ENCODE peak calls at places on chromosomes 6 and 20, in eight cellular contexts. W, V, G, J, X, S, D and Q are unnamed samples.

GRCh38 chr6:139903411-139904157 is 529.1 kb upstream of the CITED2 start:
- DNase-seq in W (no peak), V (no peak), G (peak), J (no peak), X (no peak), S (no peak), D (no peak), Q (peak)

GRCh38 chr20:57498425-57499400 is 26.2 kb downstream of the CTCFL start:
- DNase-seq in W (no peak), V (peak), G (peak), J (peak), X (no peak), S (no peak), D (no peak), Q (no peak)

GRCh38 chr20:47792021-47792618 is 6.8 kb upstream of the SULF2 start:
- DNase-seq in W (no peak), V (peak), G (peak), J (peak), X (peak), S (peak), D (no peak), Q (no peak)

GRCh38 chr6:5590187-5590586 is 328.9 kb downstream of the FARS2 start:
- DNase-seq in W (no peak), V (no peak), G (no peak), J (no peak), X (peak), S (no peak), D (no peak), Q (no peak)

GRCh38 chr6:116215414-116215813 is 38.5 kb downstream of the TSPYL4 start:
- DNase-seq in W (no peak), V (no peak), G (no peak), J (peak), X (no peak), S (peak), D (no peak), Q (no peak)

GRCh38 chr6:3455121-3455489 is 1.7 kb downstream of the SLC22A23 start:
- DNase-seq in W (no peak), V (no peak), G (peak), J (peak), X (no peak), S (no peak), D (peak), Q (no peak)

GRCh38 chr6:113340371-113340770 is 516.8 kb upstream of the MARCKS start:
- DNase-seq in W (no peak), V (no peak), G (no peak), J (no peak), X (no peak), S (no peak), D (no peak), Q (no peak)

GRCh38 chr6:106180208-106180607 is 94.1 kb downstream of the PRDM1 start:
- DNase-seq in W (no peak), V (no peak), G (peak), J (no peak), X (no peak), S (no peak), D (no peak), Q (no peak)